ENCODE peak calls at places on chromosomes 3 and 15, in nine cellular contexts. Y is GM23338, O is A549, N is left ventricle myocardium inferior, G is fibroblast of lung, Q is ovary, R is cardiac fibroblast, H is neural progenitor cell, K is HCT116. D is an unnamed sample.

GRCh38 chr15:25680659-25680970 is 182.5 kb downstream of the ATP10A start:
- DNase-seq in H (no peak), Y (no peak), K (no peak), Q (no peak), R (no peak), G (no peak), O (no peak), N (no peak), D (no peak)

GRCh38 chr3:164806188-164806587 is 272.1 kb downstream of the SI start:
- DNase-seq in R (peak; percentile 0), K (no peak), H (no peak), Y (peak; percentile 16), O (no peak), G (no peak), N (no peak), Q (no peak), D (no peak)

GRCh38 chr3:141212555-141212954 is 19.1 kb upstream of the PXYLP1 start:
- DNase-seq in Y (peak; percentile 12), Q (no peak), H (no peak), O (no peak), R (no peak), G (no peak), N (no peak), K (no peak), D (no peak)

GRCh38 chr3:110664148-110664547 is 407.5 kb upstream of the NECTIN3 start:
- DNase-seq in G (no peak), N (no peak), Y (no peak), H (no peak), O (no peak), R (peak; percentile 52), K (no peak), Q (no peak), D (no peak)

GRCh38 chr15:88655780-88656488 is 17.1 kb downstream of the ISG20 start:
- DNase-seq in R (no peak), Y (no peak), Q (no peak), N (no peak), K (no peak), G (no peak), H (no peak), O (no peak), D (no peak)

GRCh38 chr15:52527898-52528464 is 699 bp downstream of the MYO5A start:
- DNase-seq in O (peak; percentile 64), H (peak; percentile 54), R (peak; percentile 32), Y (peak; percentile 45), G (peak; percentile 28), Q (no peak), N (no peak), K (no peak), D (no peak)

GRCh38 chr3:150202696-150203095 is 205.4 kb upstream of the TSC22D2 start:
- DNase-seq in Q (no peak), N (no peak), G (no peak), K (no peak), R (no peak), H (no peak), O (no peak), Y (peak; percentile 36), D (peak; percentile 16)

GRCh38 chr15:29784413-29784812 is 37.9 kb downstream of the TJP1 start:
- DNase-seq in Q (no peak), O (no peak), R (peak; percentile 55), Y (no peak), K (peak; percentile 21), N (no peak), G (no peak), H (no peak), D (peak; percentile 14)

GRCh38 chr15:92882697-92883642 is 17.2 kb upstream of the CHD2 start:
- DNase-seq in Q (peak; percentile 68), Y (no peak), H (peak; percentile 59), R (no peak), K (no peak), O (no peak), N (peak; percentile 28), G (no peak), D (no peak)

GRCh38 chr15:52797625-52798501 is 7.7 kb upstream of the ONECUT1 start:
- DNase-seq in Q (no peak), O (no peak), Y (peak; percentile 61), G (no peak), N (no peak), H (no peak), R (no peak), K (no peak), D (no peak)

GRCh38 chr3:139491966-139492365 is 15.7 kb upstream of the RBP2 start:
- DNase-seq in H (peak; percentile 14), O (no peak), R (no peak), Q (no peak), G (no peak), N (no peak), Y (peak; percentile 71), K (no peak), D (no peak)
- H3K4me3 ChIP-seq in H (no peak overlapping the region), O (no peak overlapping the region), R (no peak overlapping the region), Q (no peak overlapping the region), G (no peak overlapping the region), N (no peak overlapping the region), Y (no peak overlapping the region), K (no peak overlapping the region), D (no peak overlapping the region)

DNA sequence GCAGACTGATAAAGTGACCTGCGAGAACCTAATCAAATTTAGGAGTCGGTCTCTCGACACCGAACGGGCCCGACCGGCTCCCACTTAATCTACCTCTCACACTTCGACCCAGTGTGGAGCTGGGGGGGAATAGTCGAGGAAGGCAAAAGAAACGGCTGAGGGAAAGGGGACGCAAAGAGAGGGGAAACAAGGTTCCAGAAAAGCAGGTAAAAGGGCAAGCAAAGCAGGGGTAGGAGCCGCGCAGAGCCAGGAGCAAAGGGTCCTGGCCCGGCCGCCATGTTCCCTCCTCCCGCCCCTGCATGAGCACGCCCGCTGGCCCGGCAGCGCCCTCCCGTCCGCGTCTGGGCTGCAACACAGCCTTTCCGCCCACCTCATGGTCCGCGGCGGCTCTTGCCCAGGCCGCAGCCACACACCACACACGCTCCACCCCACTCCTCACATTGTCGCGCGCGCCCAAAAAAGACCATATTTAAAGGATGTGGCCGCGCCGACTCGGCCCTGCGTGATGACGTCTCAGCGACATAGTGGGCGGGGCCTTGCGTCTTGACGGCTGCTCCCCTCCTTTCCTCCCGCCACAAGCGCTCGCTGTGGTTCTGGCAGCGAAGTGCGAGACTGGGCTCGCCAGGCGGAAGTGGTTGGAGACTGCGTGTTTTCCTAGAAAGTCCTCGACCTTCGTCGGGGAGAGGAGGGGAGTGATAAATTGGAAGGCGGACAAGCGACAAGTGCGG is at the start of gene ICE2:
- DNase-seq in Q (peak; percentile 96), H (peak; percentile 96), R (peak; percentile 93), O (peak; percentile 88), G (peak; percentile 94), Y (peak; percentile 97), K (peak; percentile 81), N (peak; percentile 97), D (peak; percentile 92)
- TF ChIP-seq CTCF in Q (no peak), H (no peak), R (no peak), O (peak; percentile 10), G (no peak), Y (no peak), K (no peak), N (peak; percentile 37), D (no peak)

GRCh38 chr3:73405853-73406252 is 218.9 kb downstream of the PDZRN3 start:
- DNase-seq in H (no peak), Q (no peak), R (no peak), Y (no peak), N (no peak), K (no peak), G (peak; percentile 77), O (no peak), D (peak; percentile 77)
- H3K4me3 ChIP-seq in H (no peak overlapping the region), Q (no peak overlapping the region), R (no peak overlapping the region), Y (no peak overlapping the region), N (no peak overlapping the region), K (no peak overlapping the region), G (no peak overlapping the region), O (no peak overlapping the region), D (no peak overlapping the region)

GRCh38 chr15:65212097-65212496 is 824 bp upstream of the CILP start:
- DNase-seq in R (no peak), H (peak; percentile 57), O (peak; percentile 48), Q (no peak), G (no peak), Y (peak; percentile 80), K (no peak), N (no peak), D (no peak)
- TF ChIP-seq CTCF in R (peak; percentile 48), H (peak; percentile 57), O (peak; percentile 48), Q (no peak), G (peak; percentile 11), Y (peak; percentile 83), K (peak; percentile 86), N (peak; percentile 40), D (peak; percentile 39)